ENCODE peak calls at places on chromosomes 3 and 15, in four cellular contexts. W is astrocyte of the spinal cord, G is suprapubic skin, D is upper lobe of right lung. L is an unnamed sample.

GRCh38 chr15:82910721-82911120 is 41.8 kb downstream of the HOMER2 start:
- DNase-seq in D (no peak), G (no peak), W (no peak), L (no peak)

GRCh38 chr3:52232279-52233107 is 6.5 kb downstream of the TWF2 start:
- DNase-seq in D (peak), G (no peak), W (no peak), L (no peak)

GRCh38 chr3:28726840-28727239 is 378.2 kb upstream of the AZI2 start:
- DNase-seq in W (peak), D (peak), G (no peak), L (no peak)

GRCh38 chr3:34212175-34212574 is 413.7 kb downstream of the PDCD6IP start:
- DNase-seq in G (no peak), W (no peak), D (no peak), L (no peak)

GRCh38 chr15:77983708-77984445 is 93.6 kb downstream of the TBC1D2B start:
- DNase-seq in W (no peak), D (peak), G (peak), L (no peak)

GRCh38 chr15:51375966-51376640 is 34.6 kb downstream of the GLDN start:
- DNase-seq in W (peak), D (no peak), G (no peak), L (no peak)

GRCh38 chr15:96333194-96334016 is 2.9 kb downstream of the NR2F2 start:
- DNase-seq in G (peak), W (peak), D (peak), L (no peak)

GRCh38 chr3:12798559-12799179 is 2.2 kb downstream of the CAND2 start:
- DNase-seq in D (peak), W (no peak), G (no peak), L (no peak)

GRCh38 chr15:63221346-63221745 is 31.9 kb downstream of the RAB8B start:
- DNase-seq in G (no peak), W (no peak), D (no peak), L (no peak)

GRCh38 chr15:63251701-63252100 is 25.7 kb upstream of the APH1B start:
- DNase-seq in G (no peak), D (no peak), W (no peak), L (no peak)

GRCh38 chr15:68385671-68386586 is 46.0 kb downstream of the ITGA11 start:
- DNase-seq in G (peak), D (peak), W (no peak), L (no peak)

GRCh38 chr3:134362221-134362620 is 12.0 kb downstream of the AMOTL2 start:
- DNase-seq in G (peak), D (peak), W (no peak), L (no peak)

DNA sequence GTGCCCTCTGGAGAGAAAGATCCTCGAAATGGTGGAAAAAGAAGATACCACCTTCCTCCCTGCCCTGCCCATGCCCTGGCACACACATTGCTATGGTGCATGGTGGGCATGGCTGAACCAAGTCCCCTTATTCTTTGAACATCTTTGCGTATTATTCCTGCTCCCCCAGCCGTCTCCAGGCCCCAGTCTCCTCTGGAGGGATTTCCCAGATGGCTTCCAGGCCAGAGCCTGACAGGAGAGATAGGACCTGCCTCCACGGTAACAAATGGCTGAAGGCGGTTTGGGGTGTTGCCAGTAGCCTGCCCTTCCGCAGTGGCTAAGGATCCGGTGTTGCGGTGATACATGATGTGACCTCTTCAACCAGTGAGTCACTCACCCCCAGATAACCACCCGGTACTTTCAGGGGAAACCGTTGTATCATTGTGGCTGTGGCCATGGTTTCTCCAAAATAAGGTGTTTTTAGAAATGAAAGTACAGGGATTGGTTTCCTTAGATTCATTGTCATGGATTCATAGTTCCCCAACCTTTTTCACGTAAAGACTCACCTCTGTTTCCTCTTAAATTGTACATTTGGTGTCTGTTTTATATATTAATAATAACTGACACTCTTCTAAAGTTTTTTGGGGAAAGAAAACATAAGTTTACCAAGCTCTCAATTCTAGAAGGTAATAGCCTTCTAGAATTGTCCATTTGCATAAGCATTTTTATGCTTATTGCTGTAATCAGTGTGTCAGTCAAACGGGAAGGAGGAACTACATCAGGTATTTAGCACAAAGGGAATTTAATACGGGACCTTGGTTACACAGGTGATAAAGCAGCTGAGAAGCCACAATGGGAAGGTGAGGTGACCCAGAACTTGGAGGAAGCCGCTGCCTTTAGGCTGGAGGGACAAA is 25.9 kb downstream of the SMAD3 start:
- DNase-seq in W (peak), D (no peak), G (peak), L (no peak)
- H3K4me3 ChIP-seq in W (no peak), D (no peak), G (no peak), L (no peak)

GRCh38 chr15:48855501-48856440 is 22.2 kb upstream of the EID1 start:
- DNase-seq in D (no peak), W (peak), G (no peak), L (peak)
- TF ChIP-seq CTCF in D (peak), W (peak), G (peak), L (peak)

GRCh38 chr15:75989875-75990274 is 22.3 kb downstream of the NRG4 start:
- DNase-seq in D (no peak), W (no peak), G (no peak), L (no peak)

GRCh38 chr15:75995611-75996010 is 16.6 kb downstream of the NRG4 start:
- DNase-seq in D (no peak), W (no peak), G (no peak), L (no peak)

GRCh38 chr15:75994220-75994619 is 18.0 kb downstream of the NRG4 start:
- DNase-seq in W (no peak), D (no peak), G (no peak), L (no peak)

GRCh38 chr15:75989045-75989444 is 23.2 kb downstream of the NRG4 start:
- DNase-seq in D (no peak), W (no peak), G (no peak), L (no peak)

GRCh38 chr15:75992897-75993296 is 19.3 kb downstream of the NRG4 start:
- DNase-seq in D (no peak), G (no peak), W (no peak), L (no peak)
- H3K4me3 ChIP-seq in D (no peak), G (no peak), W (no peak), L (no peak)

DNA sequence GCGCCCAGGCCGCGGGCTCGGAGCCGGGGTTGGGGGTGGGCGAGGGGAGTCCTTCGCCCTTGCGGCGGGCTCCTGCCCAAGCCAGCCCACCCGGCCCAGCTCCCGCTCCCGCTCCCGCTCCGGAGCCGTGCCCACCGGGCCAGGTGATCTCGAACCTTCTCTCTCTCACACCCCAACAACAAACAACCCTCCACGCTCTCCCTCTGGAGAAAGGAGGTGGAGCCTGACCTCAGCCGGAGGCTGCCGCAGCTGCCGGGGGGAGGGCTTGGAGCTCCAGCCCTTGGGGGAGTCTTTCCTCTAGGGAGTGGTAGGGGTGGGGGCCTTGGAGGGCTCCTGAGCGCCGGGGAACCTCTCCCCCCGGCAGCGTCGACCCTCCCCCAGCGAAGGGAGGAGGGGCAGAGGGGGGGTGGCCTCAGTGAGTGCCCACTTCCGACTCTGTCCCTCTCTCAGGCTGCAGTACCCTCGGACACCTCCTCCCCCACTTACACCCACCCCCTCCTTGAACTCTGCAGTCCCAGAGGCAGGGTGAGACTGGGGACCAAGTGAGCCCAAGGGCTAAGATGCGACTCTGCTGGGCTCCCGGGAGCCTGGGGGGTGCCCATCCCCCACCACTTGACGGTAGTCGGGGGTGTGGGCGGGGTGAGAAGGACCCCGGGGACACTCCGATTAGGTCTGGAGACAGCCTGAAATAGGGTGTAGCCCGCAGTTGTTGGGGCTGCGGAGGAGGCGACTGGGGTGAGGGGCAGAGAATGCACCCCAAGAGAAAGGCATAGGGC is 4.4 kb upstream of the BAHD1 start:
- DNase-seq in W (no peak), D (no peak), G (no peak), L (no peak)
- TF ChIP-seq CTCF in W (no peak), D (no peak), G (no peak), L (no peak)